ENCODE peak calls at places on chromosomes 13 and 19, in four cellular contexts. One of them, this sample, is unnamed.

GRCh38 chr19:1425902-1426301 is 12.3 kb upstream of the RPS15 start:
- DNase-seq in GM03348: no peak
- DNase-seq in suprapubic skin: no peak
- DNase-seq in cardiac muscle cell: no peak
- DNase-seq in this sample: no peak

GRCh38 chr19:18798384-18799352 is 7.6 kb upstream of the COMP start:
- DNase-seq in GM03348: no peak
- DNase-seq in cardiac muscle cell: no peak
- DNase-seq in suprapubic skin: no peak
- DNase-seq in this sample: no peak

GRCh38 chr19:7512400-7512851 is 3.5 kb upstream of the ZNF358 start:
- DNase-seq in cardiac muscle cell: no peak
- DNase-seq in GM03348: peak; percentile 18
- DNase-seq in suprapubic skin: no peak
- DNase-seq in this sample: no peak

GRCh38 chr19:14091086-14091884 is 734 bp upstream of the SAMD1 start:
- DNase-seq in GM03348: peak; percentile 94
- DNase-seq in suprapubic skin: no peak
- DNase-seq in cardiac muscle cell: no peak
- DNase-seq in this sample: no peak

GRCh38 chr19:12090807-12091206 is 26.3 kb downstream of the ZNF844 start:
- DNase-seq in GM03348: peak; percentile 81
- DNase-seq in suprapubic skin: no peak
- DNase-seq in cardiac muscle cell: peak; percentile 83
- DNase-seq in this sample: no peak

GRCh38 chr19:18029617-18030338 is 21.8 kb downstream of the ARRDC2 start:
- DNase-seq in cardiac muscle cell: no peak
- DNase-seq in GM03348: no peak
- DNase-seq in suprapubic skin: no peak
- DNase-seq in this sample: no peak

GRCh38 chr13:75219479-75220237 is 262.3 kb downstream of the TBC1D4 start:
- DNase-seq in GM03348: peak; percentile 91
- DNase-seq in suprapubic skin: peak; percentile 91
- DNase-seq in cardiac muscle cell: peak; percentile 84
- DNase-seq in this sample: peak; percentile 95

GRCh38 chr19:55683449-55684261 is 8.6 kb downstream of the EPN1 start:
- DNase-seq in suprapubic skin: no peak
- DNase-seq in cardiac muscle cell: no peak
- DNase-seq in GM03348: no peak
- DNase-seq in this sample: no peak

GRCh38 chr13:79395881-79396280 is 10.2 kb downstream of the RBM26 start:
- DNase-seq in cardiac muscle cell: no peak
- DNase-seq in suprapubic skin: no peak
- DNase-seq in GM03348: no peak
- DNase-seq in this sample: no peak

GRCh38 chr19:17938092-17938845 is 5.5 kb downstream of the CCDC124 start:
- DNase-seq in GM03348: peak; percentile 93
- DNase-seq in cardiac muscle cell: peak; percentile 77
- DNase-seq in suprapubic skin: no peak
- DNase-seq in this sample: no peak

GRCh38 chr13:102798653-102799543 is at the start of the genes BIVM and POGLUT2:
- DNase-seq in GM03348: peak; percentile 96
- DNase-seq in suprapubic skin: peak; percentile 95
- DNase-seq in cardiac muscle cell: peak; percentile 93
- DNase-seq in this sample: peak; percentile 94